ENCODE peak calls at places on chromosomes 6 and 20, in eight cellular contexts. D, X, L, F, P, Z, M and A are unnamed samples.

GRCh38 chr6:111200823-111201134 is 113.5 kb downstream of the SLC16A10 start:
- DNase-seq in D (no peak), X (no peak), L (no peak), F (no peak), P (no peak), Z (no peak), M (no peak), A (no peak)

GRCh38 chr6:76418657-76419217 is 346.3 kb upstream of the IMPG1 start:
- DNase-seq in D (peak), X (peak), L (no peak), F (no peak), P (no peak), Z (no peak), M (no peak), A (no peak)

GRCh38 chr6:133286765-133287164 is 45.6 kb downstream of the EYA4 start:
- DNase-seq in D (no peak), X (no peak), L (no peak), F (no peak), P (no peak), Z (no peak), M (no peak), A (no peak)

GRCh38 chr6:139184050-139184826 is 49.4 kb downstream of the HECA start:
- DNase-seq in D (no peak), X (no peak), L (no peak), F (no peak), P (no peak), Z (no peak), M (no peak), A (no peak)

GRCh38 chr6:148502083-148502772 is 159.6 kb downstream of the SASH1 start:
- DNase-seq in D (no peak), X (no peak), L (no peak), F (no peak), P (peak), Z (no peak), M (no peak), A (no peak)

GRCh38 chr6:90005048-90005827 is 111.0 kb downstream of the GJA10 start:
- DNase-seq in D (no peak), X (no peak), L (no peak), F (peak), P (no peak), Z (no peak), M (no peak), A (no peak)

GRCh38 chr6:80938131-80938530 is 814.4 kb downstream of the TENT5A start:
- DNase-seq in D (no peak), X (no peak), L (no peak), F (no peak), P (no peak), Z (no peak), M (no peak), A (no peak)

GRCh38 chr6:3139090-3139903 is 18.0 kb downstream of the TUBB2A start:
- DNase-seq in D (peak), X (peak), L (no peak), F (peak), P (peak), Z (peak), M (no peak), A (peak)

GRCh38 chr20:63941282-63942060 is 14.7 kb downstream of the UCKL1 start:
- DNase-seq in D (no peak), X (peak), L (peak), F (peak), P (no peak), Z (peak), M (no peak), A (peak)

GRCh38 chr6:154414021-154414813 is 57.6 kb upstream of the IPCEF1 start:
- DNase-seq in D (no peak), X (no peak), L (no peak), F (no peak), P (no peak), Z (no peak), M (no peak), A (no peak)

GRCh38 chr6:97068211-97068610 is 143.7 kb downstream of the KLHL32 start:
- DNase-seq in D (no peak), X (no peak), L (no peak), F (no peak), P (no peak), Z (no peak), M (peak), A (peak)

GRCh38 chr20:56442381-56443365 is 25.8 kb upstream of the RTF2 start:
- DNase-seq in D (no peak), X (no peak), L (no peak), F (no peak), P (no peak), Z (no peak), M (no peak), A (no peak)

GRCh38 chr6:33713786-33714185 is 2.3 kb upstream of the UQCC2 start:
- DNase-seq in D (no peak), X (no peak), L (no peak), F (no peak), P (no peak), Z (no peak), M (no peak), A (no peak)

GRCh38 chr6:35786810-35787209 is 6.0 kb downstream of the CLPSL1 start:
- DNase-seq in D (no peak), X (peak), L (no peak), F (no peak), P (no peak), Z (no peak), M (no peak), A (no peak)

GRCh38 chr20:43430265-43430664 is 27.4 kb upstream of the SRSF6 start:
- DNase-seq in D (no peak), X (no peak), L (no peak), F (no peak), P (no peak), Z (no peak), M (no peak), A (peak)

GRCh38 chr20:1499528-1500420 is 8.6 kb upstream of the SIRPB2 start:
- DNase-seq in D (peak), X (no peak), L (no peak), F (no peak), P (no peak), Z (no peak), M (no peak), A (no peak)

GRCh38 chr6:191487-192312 is 100.6 kb upstream of the DUSP22 start:
- DNase-seq in D (no peak), X (no peak), L (no peak), F (no peak), P (no peak), Z (no peak), M (no peak), A (no peak)

GRCh38 chr20:30500829-30501440 is 756.5 kb upstream of the DEFB115 start:
- DNase-seq in D (no peak), X (no peak), L (no peak), F (no peak), P (no peak), Z (no peak), M (no peak), A (no peak)

GRCh38 chr6:145074805-145075204 is 660.5 kb downstream of the EPM2A start:
- DNase-seq in D (no peak), X (no peak), L (no peak), F (no peak), P (no peak), Z (no peak), M (no peak), A (no peak)

GRCh38 chr20:53903652-53903987 is 166.8 kb downstream of the BCAS1 start:
- DNase-seq in D (no peak), X (peak), L (no peak), F (no peak), P (no peak), Z (no peak), M (no peak), A (peak)

GRCh38 chr6:71533939-71534379 is 245.3 kb downstream of the OGFRL1 start:
- DNase-seq in D (no peak), X (no peak), L (no peak), F (no peak), P (no peak), Z (no peak), M (peak), A (no peak)

GRCh38 chr6:63787021-63787420 is 151.4 kb downstream of the PHF3 start:
- DNase-seq in D (no peak), X (no peak), L (no peak), F (no peak), P (no peak), Z (no peak), M (no peak), A (no peak)

GRCh38 chr6:170011233-170012142 is 260.1 kb downstream of the ERMARD start:
- DNase-seq in D (no peak), X (no peak), L (no peak), F (no peak), P (no peak), Z (no peak), M (no peak), A (peak)

GRCh38 chr6:143060806-143061596 is at the start of gene AIG1:
- DNase-seq in D (no peak), X (no peak), L (peak), F (no peak), P (peak), Z (no peak), M (peak), A (peak)

GRCh38 chr20:3374296-3374695 is 33.2 kb downstream of the DNAAF9 start:
- DNase-seq in D (no peak), X (no peak), L (no peak), F (no peak), P (no peak), Z (no peak), M (no peak), A (no peak)

GRCh38 chr20:50271201-50271600 is 80.6 kb downstream of the CEBPB start:
- DNase-seq in D (no peak), X (no peak), L (no peak), F (no peak), P (no peak), Z (no peak), M (no peak), A (no peak)
- TF ChIP-seq POLR2A in D (no peak), X (no peak), L (no peak), F (no peak), P (no peak), Z (no peak), M (no peak), A (no peak)

GRCh38 chr6:30213999-30214982 is 1.1 kb upstream of the TRIM26 start:
- DNase-seq in D (peak), X (peak), L (no peak), F (peak), P (peak), Z (peak), M (no peak), A (peak)
- TF ChIP-seq POLR2A in D (peak), X (peak), L (peak), F (peak), P (no peak), Z (no peak), M (peak), A (no peak)

GRCh38 chr6:73508776-73509175 is 12.1 kb downstream of the EEF1A1 start:
- DNase-seq in D (no peak), X (no peak), L (no peak), F (no peak), P (no peak), Z (no peak), M (no peak), A (no peak)
- TF ChIP-seq POLR2A in D (no peak), X (no peak), L (no peak), F (no peak), P (no peak), Z (no peak), M (no peak), A (no peak)

DNA sequence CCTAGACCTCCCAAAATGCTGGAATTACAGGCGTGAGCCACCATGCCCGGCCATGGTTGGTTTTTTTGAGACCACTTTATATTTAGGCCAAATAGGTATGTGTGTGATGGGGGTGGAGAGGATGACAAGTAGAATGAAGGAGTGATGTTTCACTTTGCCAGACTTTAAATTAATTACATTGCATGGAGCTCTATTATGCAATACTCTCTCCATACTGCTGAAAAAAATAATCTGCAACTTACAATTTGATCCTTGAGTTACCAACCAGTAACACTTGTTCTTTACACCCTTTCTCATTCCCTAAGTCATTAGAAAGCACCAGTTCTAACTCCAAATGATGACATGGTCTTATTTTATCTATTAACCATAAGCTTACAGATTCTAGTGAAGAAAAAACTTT is 26.8 kb downstream of the GINM1 start:
- DNase-seq in D (no peak), X (no peak), L (no peak), F (no peak), P (no peak), Z (no peak), M (no peak), A (no peak)
- TF ChIP-seq POLR2A in D (no peak), X (no peak), L (no peak), F (no peak), P (no peak), Z (no peak), M (no peak), A (no peak)

DNA sequence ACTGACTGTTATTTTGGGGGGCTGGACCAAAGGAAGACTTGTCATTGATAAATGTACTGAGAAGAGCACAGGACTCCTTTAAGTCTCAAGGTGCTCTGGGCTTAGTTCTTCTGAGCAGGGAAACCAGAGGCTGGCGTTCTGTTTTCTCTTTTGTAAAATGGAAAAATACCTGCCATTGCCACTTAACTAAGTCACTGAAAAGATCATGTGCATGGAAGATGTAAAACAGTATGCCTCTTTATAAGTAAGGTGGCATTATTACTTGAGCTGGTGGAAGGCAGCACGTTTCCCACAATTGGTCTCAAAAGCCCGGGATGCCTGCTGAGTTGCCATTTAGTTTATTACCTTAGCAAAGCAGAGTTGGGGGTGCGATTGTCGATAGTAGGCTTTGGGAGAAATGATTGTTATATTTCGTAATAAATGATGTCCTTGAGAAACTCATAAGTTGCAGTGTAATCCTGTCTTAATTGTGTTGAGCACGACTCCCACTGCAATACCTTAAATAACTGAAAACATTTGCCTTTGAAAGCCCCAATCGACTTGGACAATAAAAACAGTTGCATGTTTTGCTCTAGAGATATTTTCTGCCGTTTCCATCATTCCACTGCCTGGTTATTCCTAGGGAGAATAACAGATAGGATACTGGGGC is 3.6 kb downstream of the JARID2 start:
- DNase-seq in D (no peak), X (no peak), L (no peak), F (no peak), P (no peak), Z (no peak), M (no peak), A (peak)
- TF ChIP-seq POLR2A in D (no peak), X (no peak), L (no peak), F (no peak), P (no peak), Z (no peak), M (no peak), A (peak)

GRCh38 chr6:26233608-26234420 is 131.2 kb upstream of the BTN3A2 start:
- DNase-seq in D (peak), X (peak), L (no peak), F (peak), P (no peak), Z (peak), M (no peak), A (peak)
- TF ChIP-seq POLR2A in D (peak), X (peak), L (peak), F (no peak), P (peak), Z (no peak), M (no peak), A (peak)

GRCh38 chr6:113645576-113645970 is 211.6 kb upstream of the MARCKS start:
- DNase-seq in D (peak), X (peak), L (no peak), F (peak), P (no peak), Z (no peak), M (no peak), A (no peak)

GRCh38 chr6:113644861-113645575 is 212.1 kb upstream of the MARCKS start:
- DNase-seq in D (no peak), X (no peak), L (no peak), F (no peak), P (no peak), Z (no peak), M (peak), A (no peak)

GRCh38 chr6:113642390-113642713 is 214.8 kb upstream of the MARCKS start:
- DNase-seq in D (no peak), X (no peak), L (no peak), F (no peak), P (no peak), Z (no peak), M (no peak), A (no peak)

GRCh38 chr6:113640046-113640445 is 217.1 kb upstream of the MARCKS start:
- DNase-seq in D (no peak), X (peak), L (no peak), F (no peak), P (no peak), Z (no peak), M (no peak), A (no peak)

DNA sequence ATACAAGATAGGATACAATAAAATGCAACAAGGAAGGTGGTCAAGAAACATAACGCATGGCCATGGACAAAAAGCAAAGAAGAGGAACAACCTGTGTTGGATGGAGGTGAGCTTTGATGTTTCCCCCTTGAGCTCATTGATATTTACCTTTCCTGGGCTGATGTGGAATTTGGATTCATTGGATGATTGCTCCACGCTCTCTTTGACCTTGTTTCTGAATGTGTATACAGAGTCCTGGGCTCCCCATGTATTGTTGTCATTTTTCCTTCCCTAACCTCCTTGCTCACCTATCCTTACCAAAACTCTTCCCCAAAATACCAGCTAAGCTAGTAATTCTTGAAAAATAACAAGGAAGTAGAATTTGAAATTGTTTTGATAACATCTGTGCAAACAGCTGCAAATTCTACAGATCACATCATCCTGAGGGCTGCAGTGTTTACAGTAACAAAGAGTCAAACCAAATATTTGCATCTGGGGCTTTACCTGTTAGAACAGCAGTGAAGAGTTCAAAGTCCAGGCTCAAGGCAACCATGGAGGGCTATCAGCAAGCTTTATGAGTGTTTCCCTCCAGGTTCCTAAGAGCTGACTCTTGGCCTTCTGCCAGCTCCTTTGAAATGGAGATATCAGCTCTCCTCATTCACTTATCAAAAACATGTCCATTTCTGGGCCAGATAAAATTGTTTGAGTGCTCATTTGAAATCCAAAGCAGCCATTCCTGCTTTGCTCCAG is 214.3 kb upstream of the MARCKS start:
- DNase-seq in D (peak), X (peak), L (no peak), F (peak), P (no peak), Z (peak), M (no peak), A (peak)
- TF ChIP-seq POLR2A in D (no peak), X (no peak), L (peak), F (no peak), P (no peak), Z (no peak), M (no peak), A (no peak)

GRCh38 chr20:47662483-47663353 is 122.6 kb downstream of the SULF2 start:
- DNase-seq in D (no peak), X (no peak), L (no peak), F (no peak), P (no peak), Z (no peak), M (no peak), A (no peak)
- TF ChIP-seq POLR2A in D (no peak), X (no peak), L (no peak), F (no peak), P (no peak), Z (no peak), M (no peak), A (no peak)

GRCh38 chr6:158798311-158798710 is 20.9 kb downstream of the EZR start:
- DNase-seq in D (no peak), X (no peak), L (no peak), F (peak), P (no peak), Z (peak), M (no peak), A (no peak)

GRCh38 chr6:158796353-158796752 is 22.8 kb downstream of the EZR start:
- DNase-seq in D (no peak), X (no peak), L (no peak), F (no peak), P (no peak), Z (peak), M (no peak), A (no peak)

GRCh38 chr6:158797331-158798202 is 21.6 kb downstream of the EZR start:
- DNase-seq in D (no peak), X (no peak), L (no peak), F (no peak), P (no peak), Z (peak), M (no peak), A (no peak)

GRCh38 chr6:158793432-158793831 is 25.7 kb downstream of the EZR start:
- DNase-seq in D (no peak), X (no peak), L (no peak), F (peak), P (no peak), Z (peak), M (peak), A (peak)

GRCh38 chr6:158795516-158795915 is 23.7 kb downstream of the EZR start:
- DNase-seq in D (no peak), X (no peak), L (no peak), F (peak), P (no peak), Z (peak), M (no peak), A (no peak)
- TF ChIP-seq POLR2A in D (no peak), X (no peak), L (no peak), F (no peak), P (no peak), Z (no peak), M (no peak), A (no peak)

GRCh38 chr6:84764332-84765049 is at the start of gene TBX18:
- DNase-seq in D (no peak), X (peak), L (peak), F (peak), P (peak), Z (peak), M (peak), A (peak)
- TF ChIP-seq POLR2A in D (no peak), X (no peak), L (peak), F (no peak), P (peak), Z (no peak), M (no peak), A (no peak)